ENCODE peak calls at places on chromosome 5, in nine cellular contexts. K is brain microvascular endothelial cell; Q is Calu3; T is NK-92 treated with Interleukin-12 subunit alpha and Interleukin-12 subunit beta, amount 100 ng/mL, for 24 hours; H is T-helper 1 cell; J is naive thymus-derived CD8-positive, alpha-beta T cell; S is nephron progenitor cell; O is activated CD4-positive, alpha-beta T cell treated with anti-CD3 and anti-CD28 coated beads for 48 hours; B is EH. X is an unnamed sample.

GRCh38 chr5:145350501-145350900 is 484.6 kb downstream of the PRELID2 start:
- DNase-seq in K (peak; percentile 85), Q (no peak), T (no peak), H (no peak), J (no peak), S (no peak), O (no peak), B (peak; percentile 73), X (peak; percentile 86)

GRCh38 chr5:93995126-93995621 is 253.8 kb upstream of the POU5F2 start:
- DNase-seq in K (no peak), Q (no peak), T (no peak), H (no peak), J (no peak), S (no peak), O (no peak), B (peak; percentile 59), X (peak; percentile 1)

GRCh38 chr5:63125862-63126261 is 547.2 kb downstream of the LRRC70 start:
- DNase-seq in K (peak; percentile 70), Q (peak; percentile 14), T (no peak), H (no peak), J (no peak), S (no peak), O (peak; percentile 4), B (peak; percentile 7), X (peak; percentile 19)

GRCh38 chr5:4994994-4995393 is 145.1 kb upstream of the ADAMTS16 start:
- DNase-seq in K (peak; percentile 42), Q (no peak), T (no peak), H (no peak), J (no peak), S (no peak), O (no peak), B (peak; percentile 59), X (peak; percentile 8)

GRCh38 chr5:116686438-116686837 is 111.8 kb upstream of the SEMA6A start:
- DNase-seq in K (no peak), Q (no peak), T (no peak), H (no peak), J (no peak), S (no peak), O (no peak), B (no peak), X (no peak)

GRCh38 chr5:149063017-149063687 is at the start of gene SH3TC2:
- DNase-seq in K (peak; percentile 49), Q (peak; percentile 90), T (no peak), H (no peak), J (no peak), S (peak; percentile 41), O (no peak), B (peak; percentile 93), X (no peak)

GRCh38 chr5:73499187-73499586 is 945 bp downstream of the BTF3 start:
- DNase-seq in K (no peak), Q (no peak), T (no peak), H (no peak), J (no peak), S (no peak), O (no peak), B (no peak), X (no peak)

GRCh38 chr5:150279618-150280017 is 10.0 kb downstream of the CAMK2A start:
- DNase-seq in K (no peak), Q (no peak), T (no peak), H (no peak), J (no peak), S (no peak), O (no peak), B (no peak), X (no peak)

GRCh38 chr5:115524199-115524598 is 20.4 kb downstream of the FEM1C start:
- DNase-seq in K (no peak), Q (no peak), T (no peak), H (no peak), J (no peak), S (no peak), O (no peak), B (peak; percentile 15), X (no peak)

GRCh38 chr5:117077142-117077541 is 502.5 kb upstream of the SEMA6A start:
- DNase-seq in K (no peak), Q (no peak), T (no peak), H (no peak), J (no peak), S (no peak), O (no peak), B (no peak), X (no peak)

GRCh38 chr5:16691731-16692130 is 74.9 kb upstream of the RETREG1 start:
- DNase-seq in K (no peak), Q (no peak), T (no peak), H (no peak), J (no peak), S (no peak), O (no peak), B (no peak), X (no peak)

GRCh38 chr5:94785111-94785510 is 166.6 kb downstream of the SLF1 start:
- DNase-seq in K (no peak), Q (no peak), T (no peak), H (no peak), J (no peak), S (no peak), O (no peak), B (no peak), X (no peak)

GRCh38 chr5:82594097-82594496 is 315.9 kb upstream of the RPS23 start:
- DNase-seq in K (peak; percentile 65), Q (no peak), T (no peak), H (no peak), J (no peak), S (no peak), O (no peak), B (no peak), X (no peak)

GRCh38 chr5:134003957-134004625 is 684 bp downstream of the VDAC1 start:
- DNase-seq in K (peak; percentile 18), Q (peak; percentile 48), T (peak; percentile 67), H (no peak), J (no peak), S (peak; percentile 66), O (peak; percentile 63), B (peak; percentile 48), X (no peak)

GRCh38 chr5:143851383-143851782 is 39.4 kb downstream of the HMHB1 start:
- DNase-seq in K (no peak), Q (no peak), T (no peak), H (no peak), J (no peak), S (no peak), O (no peak), B (no peak), X (no peak)

GRCh38 chr5:114857951-114858401 is 311.7 kb downstream of the TRIM36 start:
- DNase-seq in K (no peak), Q (no peak), T (no peak), H (no peak), J (no peak), S (no peak), O (no peak), B (no peak), X (no peak)

GRCh38 chr5:66417681-66418248 is 178.4 kb upstream of the MAST4 start:
- DNase-seq in K (no peak), Q (no peak), T (no peak), H (no peak), J (no peak), S (no peak), O (no peak), B (no peak), X (no peak)

GRCh38 chr5:34876275-34876674 is 37.3 kb downstream of the TTC23L start:
- DNase-seq in K (no peak), Q (no peak), T (no peak), H (no peak), J (no peak), S (no peak), O (no peak), B (no peak), X (no peak)

GRCh38 chr5:45372629-45373028 is 323.6 kb downstream of the HCN1 start:
- DNase-seq in K (no peak), Q (no peak), T (no peak), H (no peak), J (no peak), S (no peak), O (no peak), B (no peak), X (no peak)

GRCh38 chr5:148556835-148557234 is 97.5 kb downstream of the HTR4 start:
- DNase-seq in K (no peak), Q (no peak), T (no peak), H (no peak), J (no peak), S (no peak), O (no peak), B (no peak), X (no peak)

GRCh38 chr5:103452666-103453065 is 109.9 kb downstream of the NUDT12 start:
- DNase-seq in K (peak; percentile 71), Q (no peak), T (no peak), H (no peak), J (no peak), S (no peak), O (no peak), B (peak; percentile 91), X (no peak)

GRCh38 chr5:120509056-120509455 is 45.0 kb downstream of the PRR16 start:
- DNase-seq in K (no peak), Q (no peak), T (no peak), H (no peak), J (no peak), S (no peak), O (no peak), B (peak; percentile 69), X (no peak)

GRCh38 chr5:170907758-170908157 is 45.9 kb downstream of the RANBP17 start:
- DNase-seq in K (peak; percentile 31), Q (no peak), T (no peak), H (no peak), J (no peak), S (no peak), O (no peak), B (peak; percentile 63), X (no peak)

GRCh38 chr5:124990723-124991122 is 244.3 kb upstream of the ZNF608 start:
- DNase-seq in K (no peak), Q (no peak), T (no peak), H (no peak), J (no peak), S (no peak), O (no peak), B (no peak), X (no peak)